ENCODE peak calls at places on chromosomes 5 and 9, in six cellular contexts. X is SK-N-SH; W is endothelial cell of umbilical vein; H is effector memory CD4-positive, alpha-beta T cell; G is fibroblast of lung; R is endodermal cell. D is an unnamed sample.

GRCh38 chr5:38319486-38319885 is 61.1 kb downstream of the EGFLAM start:
- DNase-seq in X (no peak), W (no peak), H (no peak), G (no peak), R (no peak), D (no peak)

GRCh38 chr9:133792721-133793470 is 54.7 kb upstream of the SARDH start:
- DNase-seq in X (peak; percentile 92), W (peak; percentile 63), H (peak; percentile 41), G (peak; percentile 68), R (peak; percentile 89), D (peak; percentile 77)

GRCh38 chr5:117473075-117473595 is 898.5 kb upstream of the SEMA6A start:
- DNase-seq in X (no peak), W (no peak), H (no peak), G (no peak), R (no peak), D (no peak)

GRCh38 chr5:145236127-145236526 is 599.0 kb downstream of the PRELID2 start:
- DNase-seq in X (no peak), W (no peak), H (no peak), G (no peak), R (no peak), D (no peak)

GRCh38 chr5:27093296-27093695 is 54.9 kb upstream of the CDH9 start:
- DNase-seq in X (no peak), W (no peak), H (no peak), G (no peak), R (no peak), D (no peak)

GRCh38 chr9:73050062-73050814 is 97.4 kb upstream of the ALDH1A1 start:
- DNase-seq in X (no peak), W (no peak), H (no peak), G (peak; percentile 61), R (no peak), D (no peak)

GRCh38 chr5:149517461-149518122 is 33.6 kb downstream of the CSNK1A1 start:
- DNase-seq in X (no peak), W (peak; percentile 22), H (no peak), G (peak; percentile 19), R (no peak), D (no peak)

GRCh38 chr5:110288766-110289165 is 437.7 kb downstream of the TMEM232 start:
- DNase-seq in X (no peak), W (no peak), H (no peak), G (peak; percentile 3), R (peak; percentile 51), D (peak; percentile 65)

GRCh38 chr5:113264061-113264460 is 170.7 kb downstream of the TSSK1B start:
- DNase-seq in X (no peak), W (no peak), H (no peak), G (peak; percentile 96), R (no peak), D (no peak)

GRCh38 chr5:37696190-37697021 is 143.4 kb downstream of the GDNF start:
- DNase-seq in X (no peak), W (peak; percentile 15), H (no peak), G (peak; percentile 68), R (no peak), D (no peak)

GRCh38 chr5:135435467-135436330 is 11.4 kb downstream of the DCANP1 start:
- DNase-seq in X (peak; percentile 49), W (no peak), H (no peak), G (no peak), R (peak; percentile 28), D (no peak)

GRCh38 chr5:50744761-50745160 is 78.3 kb downstream of the PARP8 start:
- DNase-seq in X (no peak), W (no peak), H (no peak), G (peak; percentile 71), R (no peak), D (no peak)

GRCh38 chr9:77981332-77981731 is 50.3 kb downstream of the GNAQ start:
- DNase-seq in X (no peak), W (peak; percentile 72), H (no peak), G (peak; percentile 17), R (no peak), D (no peak)

GRCh38 chr9:112065781-112066606 is 109.1 kb downstream of the SUSD1 start:
- DNase-seq in X (no peak), W (peak; percentile 53), H (no peak), G (peak; percentile 89), R (peak; percentile 87), D (no peak)

GRCh38 chr5:146565764-146566163 is 49.8 kb upstream of the GPR151 start:
- DNase-seq in X (peak; percentile 75), W (peak; percentile 42), H (peak; percentile 24), G (peak; percentile 44), R (peak; percentile 89), D (peak; percentile 80)

GRCh38 chr9:136429683-136430590 is 9.7 kb downstream of the INPP5E start:
- DNase-seq in X (no peak), W (no peak), H (no peak), G (no peak), R (no peak), D (peak; percentile 77)

GRCh38 chr9:134891016-134891589 is 10.5 kb downstream of the FCN2 start:
- DNase-seq in X (no peak), W (no peak), H (no peak), G (peak; percentile 26), R (no peak), D (no peak)

GRCh38 chr9:37309136-37309535 is 113.4 kb upstream of the GRHPR start:
- DNase-seq in X (no peak), W (no peak), H (no peak), G (no peak), R (peak; percentile 69), D (no peak)

GRCh38 chr9:133737071-133737773 is 930 bp downstream of the SARDH start:
- DNase-seq in X (peak; percentile 72), W (no peak), H (no peak), G (no peak), R (no peak), D (no peak)

GRCh38 chr5:132655821-132656773 is 1.9 kb upstream of the IL13 start:
- DNase-seq in X (peak; percentile 84), W (peak; percentile 13), H (peak; percentile 18), G (peak; percentile 19), R (peak; percentile 74), D (peak; percentile 30)

GRCh38 chr9:3912817-3913216 is 387.0 kb upstream of the RFX3 start:
- DNase-seq in X (no peak), W (no peak), H (no peak), G (no peak), R (no peak), D (no peak)

GRCh38 chr5:157827429-157827828 is 31.5 kb downstream of the CLINT1 start:
- DNase-seq in X (no peak), W (peak; percentile 81), H (no peak), G (peak; percentile 56), R (no peak), D (no peak)

GRCh38 chr5:565782-566445 is 41.7 kb upstream of the SLC9A3 start:
- DNase-seq in X (no peak), W (no peak), H (no peak), G (peak; percentile 28), R (peak; percentile 73), D (peak; percentile 66)

GRCh38 chr9:33306037-33306436 is 15.7 kb downstream of the NFX1 start:
- DNase-seq in X (no peak), W (no peak), H (no peak), G (no peak), R (no peak), D (no peak)

GRCh38 chr5:129135633-129136032 is 41.1 kb downstream of the ISOC1 start:
- DNase-seq in X (no peak), W (no peak), H (no peak), G (no peak), R (peak; percentile 66), D (peak; percentile 24)

GRCh38 chr9:37587521-37587920 is 4.9 kb downstream of the TOMM5 start:
- DNase-seq in X (no peak), W (peak; percentile 33), H (no peak), G (no peak), R (no peak), D (no peak)

GRCh38 chr5:175214152-175214551 is 229.8 kb downstream of the DRD1 start:
- DNase-seq in X (no peak), W (no peak), H (no peak), G (peak; percentile 85), R (no peak), D (no peak)

GRCh38 chr5:43007911-43008368 is 32.2 kb downstream of the ANXA2R start:
- DNase-seq in X (peak; percentile 57), W (peak; percentile 88), H (peak; percentile 77), G (peak; percentile 85), R (peak; percentile 91), D (no peak)

GRCh38 chr9:19481971-19482404 is 73.2 kb downstream of the ACER2 start:
- DNase-seq in X (no peak), W (no peak), H (no peak), G (no peak), R (peak; percentile 26), D (no peak)

GRCh38 chr5:150553911-150554310 is 46.0 kb downstream of the NDST1 start:
- DNase-seq in X (no peak), W (no peak), H (no peak), G (no peak), R (no peak), D (no peak)

GRCh38 chr5:150548123-150548522 is 40.2 kb downstream of the NDST1 start:
- DNase-seq in X (no peak), W (no peak), H (no peak), G (no peak), R (no peak), D (no peak)

GRCh38 chr5:150545246-150545645 is 37.3 kb downstream of the NDST1 start:
- DNase-seq in X (no peak), W (no peak), H (no peak), G (no peak), R (no peak), D (no peak)

GRCh38 chr5:150553402-150553801 is 45.5 kb downstream of the NDST1 start:
- DNase-seq in X (no peak), W (no peak), H (no peak), G (no peak), R (no peak), D (no peak)

GRCh38 chr5:150549735-150550134 is 41.8 kb downstream of the NDST1 start:
- DNase-seq in X (no peak), W (no peak), H (no peak), G (no peak), R (no peak), D (no peak)
- H3K36me3 ChIP-seq in X (peaks cover 32% of the 10 kb centered on the region), W (peaks cover 41% of the 10 kb centered on the region), H (no peaks in the 10 kb centered on the region), G (peaks cover 31% of the 10 kb centered on the region), R (peaks cover 70% of the 10 kb centered on the region), D (peaks cover 77% of the 10 kb centered on the region)

GRCh38 chr9:89483592-89484474 is 14.1 kb downstream of the SEMA4D start:
- DNase-seq in X (no peak), W (no peak), H (peak; percentile 59), G (no peak), R (no peak), D (no peak)
- H3K27ac ChIP-seq in X (no peak overlapping the region), W (no peak overlapping the region), H (peak overlapping the region; percentile 68), G (no peak overlapping the region), R (peak overlapping the region; percentile 2), D (no peak overlapping the region)

DNA sequence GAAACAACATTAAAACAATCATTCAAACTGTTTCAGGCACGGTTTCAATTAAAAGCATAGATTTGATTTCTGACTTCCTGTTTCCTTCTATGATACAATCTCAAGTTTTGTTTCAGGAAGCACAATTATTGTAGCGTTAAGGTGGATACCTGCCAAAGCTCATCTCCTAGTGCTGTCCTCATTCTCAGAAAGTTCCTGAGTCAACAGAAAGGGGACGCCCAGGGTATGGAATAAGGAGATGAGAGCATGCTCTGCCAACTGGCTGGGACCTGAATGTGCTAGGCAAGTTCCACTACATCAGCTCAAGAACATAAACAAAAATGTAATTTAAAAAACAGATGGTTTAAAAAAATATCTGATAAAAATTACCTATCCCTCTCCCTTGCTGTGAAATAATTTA is 2.1 kb upstream of the TRIM14 start:
- DNase-seq in X (no peak), W (peak; percentile 8), H (no peak), G (no peak), R (no peak), D (no peak)
- H3K4me3 ChIP-seq in X (no peak overlapping the region), W (no peak overlapping the region), H (peak overlapping the region; percentile 4), G (no peak overlapping the region), R (no peak overlapping the region), D (no peak overlapping the region)

GRCh38 chr9:128495804-128496417 is 8.6 kb upstream of the GLE1 start:
- DNase-seq in X (no peak), W (peak; percentile 8), H (no peak), G (no peak), R (peak; percentile 67), D (peak; percentile 68)
- H3K36me3 ChIP-seq in X (peaks cover 43% of the 10 kb centered on the region), W (peaks cover 22% of the 10 kb centered on the region), H (peaks cover 60% of the 10 kb centered on the region), G (peaks cover 18% of the 10 kb centered on the region), R (peaks cover 85% of the 10 kb centered on the region), D (peaks cover 85% of the 10 kb centered on the region)

D was measured in WERI-Rb-1.